ENCODE peak calls at places on chromosomes 12 and 14, in four cellular contexts. F is stomach, S is IMR-90, I is esophagus squamous epithelium. X is an unnamed sample.

GRCh38 chr14:95432152-95433093 is 84.0 kb downstream of the SYNE3 start:
- DNase-seq in F (peak), S (peak), I (no peak), X (peak)

GRCh38 chr14:29278301-29278700 is 511.7 kb downstream of the FOXG1 start:
- DNase-seq in F (no peak), S (no peak), I (no peak), X (no peak)

GRCh38 chr12:92503029-92503931 is 199.5 kb upstream of the PLEKHG7 start:
- DNase-seq in F (no peak), S (no peak), I (no peak), X (peak)

GRCh38 chr12:105445261-105446015 is 114.9 kb downstream of the C12orf75 start:
- DNase-seq in F (no peak), S (peak), I (no peak), X (no peak)

GRCh38 chr12:28014196-28014595 is 41.7 kb upstream of the PTHLH start:
- DNase-seq in F (no peak), S (no peak), I (no peak), X (no peak)

GRCh38 chr14:75426332-75427125 is 1.3 kb upstream of the JDP2 start:
- DNase-seq in F (no peak), S (no peak), I (no peak), X (no peak)

GRCh38 chr14:74596747-74597456 is 15.1 kb downstream of the LTBP2 start:
- DNase-seq in F (no peak), S (peak), I (no peak), X (no peak)

GRCh38 chr12:79927772-79928474 is 7.0 kb downstream of the PPP1R12A start:
- DNase-seq in F (no peak), S (peak), I (no peak), X (no peak)

GRCh38 chr14:105924951-105925591 is 398.7 kb downstream of the TMEM121 start:
- DNase-seq in F (no peak), S (no peak), I (no peak), X (no peak)

GRCh38 chr14:69662636-69663321 is 51.4 kb downstream of the SUSD6 start:
- DNase-seq in F (no peak), S (no peak), I (no peak), X (no peak)

GRCh38 chr14:69658664-69659261 is 47.4 kb downstream of the SUSD6 start:
- DNase-seq in F (no peak), S (peak), I (no peak), X (no peak)

GRCh38 chr14:69663322-69663686 is 51.9 kb downstream of the SUSD6 start:
- DNase-seq in F (no peak), S (no peak), I (no peak), X (peak)

GRCh38 chr14:69660344-69661193 is 49.2 kb downstream of the SUSD6 start:
- DNase-seq in F (no peak), S (no peak), I (no peak), X (no peak)

GRCh38 chr14:69661194-69661537 is 49.8 kb downstream of the SUSD6 start:
- DNase-seq in F (no peak), S (no peak), I (no peak), X (no peak)
- H3K27ac ChIP-seq in F (peak), S (no peak), I (peak), X (no peak)

DNA sequence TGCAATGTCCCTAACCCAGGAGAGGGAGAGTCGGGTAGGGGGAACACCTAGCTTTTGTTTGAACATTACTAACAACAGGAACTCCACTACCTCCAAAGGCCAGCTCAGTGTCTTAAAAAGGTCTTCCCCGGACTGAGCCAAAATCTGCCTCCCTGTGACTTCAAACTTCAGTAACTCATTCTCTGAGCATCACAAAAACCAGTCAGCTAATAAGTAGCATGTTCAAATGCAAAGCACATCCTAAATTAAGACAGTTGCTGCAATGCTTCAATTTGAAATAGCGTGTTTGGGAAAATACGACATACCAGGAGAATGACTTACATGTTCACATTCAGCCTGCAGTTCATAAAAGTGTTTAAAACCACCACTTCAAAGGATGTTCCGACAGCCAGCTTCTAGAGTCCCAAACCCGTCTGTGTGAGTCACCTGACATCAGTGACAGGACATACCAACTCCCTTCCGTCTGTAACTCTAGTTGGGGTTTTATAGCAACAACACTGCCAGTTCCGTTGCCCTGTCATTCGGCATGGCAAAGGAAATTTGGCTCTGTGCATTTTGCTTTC is 13.0 kb downstream of the ZFP36L1 start:
- DNase-seq in F (peak), S (peak), I (no peak), X (no peak)
- TF ChIP-seq POLR2A in F (no peak), S (no peak), I (peak), X (no peak)

GRCh38 chr14:91015435-91015834 is 45.0 kb downstream of the RPS6KA5 start:
- DNase-seq in F (no peak), S (no peak), I (no peak), X (no peak)
- H3K27ac ChIP-seq in F (no peak), S (no peak), I (no peak), X (no peak)

GRCh38 chr14:94320243-94320642 is 2.9 kb downstream of the SERPINA6 start:
- DNase-seq in F (no peak), S (no peak), I (no peak), X (peak)
- TF ChIP-seq POLR2A in F (no peak), S (no peak), I (no peak), X (no peak)

DNA sequence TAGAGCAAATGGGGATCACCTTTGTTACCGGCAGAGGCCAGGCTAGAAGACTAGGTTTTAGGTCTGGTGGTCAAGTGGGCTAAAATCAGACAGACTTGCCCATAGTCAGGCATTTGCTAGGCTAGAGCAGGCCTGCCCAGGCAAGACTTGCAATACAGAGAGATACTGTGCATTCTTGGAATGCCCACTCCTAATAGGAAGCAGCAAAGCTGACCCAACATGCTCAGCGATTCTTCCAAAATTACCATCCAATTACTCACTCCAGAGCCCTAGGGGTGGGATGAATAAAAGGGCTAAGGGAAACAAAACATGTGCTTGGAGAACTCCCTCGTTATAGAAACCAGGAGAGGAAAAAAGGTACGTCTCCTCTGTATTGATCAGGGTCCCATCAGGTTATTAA is 187.8 kb upstream of the AMIGO2 start:
- DNase-seq in F (no peak), S (peak), I (no peak), X (no peak)
- H3K27ac ChIP-seq in F (no peak), S (no peak), I (peak), X (no peak)

GRCh38 chr12:40224439-40225291 is at the start of gene LRRK2:
- DNase-seq in F (peak), S (peak), I (peak), X (peak)
- TF ChIP-seq POLR2A in F (no peak), S (no peak), I (peak), X (peak)